ENCODE peak calls at places on chromosomes 7 and 10, in five cellular contexts. L, K, B, F and V are unnamed samples.

GRCh38 chr10:96496281-96496925 is 17.3 kb downstream of the TLL2 start:
- DNase-seq in L (no peak), K (peak; percentile 44), B (peak; percentile 70), F (no peak), V (no peak)

GRCh38 chr7:43942997-43943701 is 16.9 kb downstream of the UBE2D4 start:
- DNase-seq in L (no peak), K (no peak), B (peak; percentile 52), F (no peak), V (no peak)

GRCh38 chr7:44959956-44960640 is 18.7 kb downstream of the MYO1G start:
- DNase-seq in L (no peak), K (no peak), B (no peak), F (no peak), V (no peak)

GRCh38 chr10:71218046-71218832 is 5.9 kb downstream of the UNC5B start:
- DNase-seq in L (peak; percentile 47), K (no peak), B (no peak), F (peak; percentile 36), V (no peak)

GRCh38 chr7:22559829-22560489 is 60.0 kb upstream of the STEAP1B start:
- DNase-seq in L (no peak), K (peak; percentile 91), B (peak; percentile 94), F (peak; percentile 80), V (peak; percentile 72)

GRCh38 chr10:66162560-66163143 is 763.2 kb upstream of the LRRTM3 start:
- DNase-seq in L (no peak), K (no peak), B (no peak), F (no peak), V (no peak)

GRCh38 chr10:97475936-97476594 is 22.2 kb downstream of the MMS19 start:
- DNase-seq in L (no peak), K (peak; percentile 89), B (no peak), F (no peak), V (no peak)

GRCh38 chr7:142349670-142350405 is 92.0 kb upstream of the PRSS58 start:
- DNase-seq in L (no peak), K (no peak), B (no peak), F (no peak), V (no peak)

GRCh38 chr10:18719811-18720210 is 60.6 kb downstream of the ARL5B start:
- DNase-seq in L (no peak), K (no peak), B (no peak), F (no peak), V (no peak)

GRCh38 chr7:150341263-150342118 is at the start of gene RARRES2:
- DNase-seq in L (no peak), K (peak; percentile 79), B (peak; percentile 84), F (no peak), V (no peak)

GRCh38 chr7:97835296-97836138 is 36.7 kb downstream of the ASNS start:
- DNase-seq in L (no peak), K (peak; percentile 80), B (peak; percentile 86), F (peak; percentile 67), V (peak; percentile 41)

GRCh38 chr10:102240467-102241036 is 760 bp downstream of the PITX3 start:
- DNase-seq in L (no peak), K (no peak), B (peak; percentile 48), F (no peak), V (no peak)

GRCh38 chr7:16840094-16840493 is 35.3 kb upstream of the AGR2 start:
- DNase-seq in L (no peak), K (no peak), B (peak; percentile 32), F (no peak), V (no peak)

GRCh38 chr10:131981429-131982184 is at the start of gene BNIP3:
- DNase-seq in L (peak; percentile 97), K (peak; percentile 97), B (peak; percentile 93), F (peak; percentile 94), V (peak; percentile 99)
- TF ChIP-seq CTCF in L (no peak), K (no peak), B (no peak), F (no peak), V (no peak)

GRCh38 chr10:6136215-6137201 is 47.7 kb downstream of the RBM17 start:
- DNase-seq in L (peak; percentile 51), K (peak; percentile 46), B (no peak), F (no peak), V (peak; percentile 78)
- TF ChIP-seq CTCF in L (no peak), K (no peak), B (no peak), F (no peak), V (no peak)

GRCh38 chr7:105487559-105488218 is 34.4 kb downstream of the PUS7 start:
- DNase-seq in L (no peak), K (peak; percentile 86), B (no peak), F (peak; percentile 62), V (peak; percentile 32)
- TF ChIP-seq CTCF in L (peak; percentile 26), K (peak; percentile 31), B (no peak), F (peak; percentile 67), V (peak; percentile 29)

DNA sequence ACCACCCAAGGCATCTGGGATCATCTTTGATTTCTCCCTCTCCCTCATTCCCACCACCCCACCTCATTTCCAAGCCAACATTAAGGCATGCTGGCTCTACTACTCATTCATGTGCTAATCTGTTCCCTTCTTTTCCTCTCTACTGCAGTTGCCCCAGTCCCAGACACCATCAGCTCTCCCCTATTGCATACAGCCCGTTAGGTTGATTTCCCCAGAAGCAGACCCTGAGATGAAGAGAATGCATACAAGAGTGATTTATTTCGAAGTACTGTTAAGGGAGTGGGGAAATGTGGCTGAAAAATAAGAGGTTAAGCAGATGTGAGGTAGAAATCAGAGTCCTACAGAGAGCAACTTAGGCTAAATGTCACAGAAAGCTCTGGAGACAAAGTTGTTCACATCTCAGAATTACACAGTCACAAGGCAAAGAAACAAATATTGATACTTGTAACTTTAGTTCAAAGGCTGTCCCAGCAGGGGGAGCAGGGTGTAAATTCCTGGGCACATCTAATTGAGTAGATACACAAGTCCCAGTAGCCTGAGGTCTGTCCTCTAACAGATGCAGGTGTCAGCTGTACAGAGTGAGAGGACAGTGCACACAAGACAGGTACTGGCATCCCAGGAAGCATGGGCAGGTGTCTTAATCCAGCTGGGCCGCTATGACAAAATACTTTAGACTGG is 20.9 kb downstream of the AKR1D1 start:
- DNase-seq in L (no peak), K (peak; percentile 53), B (peak; percentile 53), F (peak; percentile 31), V (peak; percentile 37)
- TF ChIP-seq CTCF in L (no peak), K (peak; percentile 45), B (peak; percentile 37), F (peak; percentile 27), V (peak; percentile 14)

GRCh38 chr7:91668217-91668616 is 212.3 kb downstream of the MTERF1 start:
- DNase-seq in L (no peak), K (no peak), B (no peak), F (no peak), V (no peak)
- TF ChIP-seq CTCF in L (no peak), K (no peak), B (no peak), F (no peak), V (no peak)

DNA sequence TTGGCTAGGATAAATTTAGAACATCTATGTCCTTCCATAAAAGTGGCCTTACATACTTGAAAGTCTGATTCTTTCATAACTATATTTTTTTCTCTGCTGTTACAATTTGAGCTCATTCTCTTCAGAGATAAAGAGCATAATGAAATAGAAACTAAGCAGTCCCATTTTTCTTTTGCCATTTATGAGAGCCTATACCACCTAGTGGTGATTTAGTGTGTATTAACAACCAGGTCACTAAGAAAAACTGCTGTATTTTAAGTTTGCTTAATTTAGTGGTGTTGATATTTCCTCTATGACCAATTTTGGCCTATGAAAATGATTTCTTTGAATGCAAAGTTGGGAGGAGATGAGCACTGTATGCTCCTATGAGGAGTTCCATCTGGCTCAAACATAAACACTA is 88.7 kb upstream of the ZWINT start:
- DNase-seq in L (no peak), K (no peak), B (peak; percentile 8), F (no peak), V (no peak)
- TF ChIP-seq CTCF in L (no peak), K (no peak), B (peak; percentile 37), F (no peak), V (no peak)